ENCODE peak calls at places on chromosome 6, in eight cellular contexts. Y, E, K, B, T, S, D and F are unnamed samples.

GRCh38 chr6:1596088-1596852 is 13.4 kb upstream of the FOXC1 start:
- DNase-seq in Y (peak; percentile 80), E (peak; percentile 56), K (peak; percentile 69), D (no peak), T (peak; percentile 45), B (peak; percentile 50), S (peak; percentile 56), F (peak; percentile 54)

GRCh38 chr6:144195671-144196070 is 45.4 kb downstream of the STX11 start:
- DNase-seq in D (peak; percentile 77), B (no peak), K (no peak), S (no peak), Y (no peak), E (no peak), T (peak; percentile 62), F (no peak)

GRCh38 chr6:33983109-33983475 is 162.8 kb downstream of the GRM4 start:
- DNase-seq in K (no peak), S (peak; percentile 88), Y (no peak), D (no peak), B (peak; percentile 75), T (peak; percentile 1), E (no peak), F (no peak)

GRCh38 chr6:127630800-127631199 is 53.8 kb downstream of the C6orf58 start:
- DNase-seq in B (no peak), T (no peak), K (no peak), D (peak; percentile 6), Y (no peak), S (no peak), E (no peak), F (no peak)

GRCh38 chr6:1039191-1039590 is 272.7 kb upstream of the FOXQ1 start:
- DNase-seq in E (no peak), B (peak; percentile 66), Y (no peak), S (peak; percentile 43), T (no peak), D (no peak), K (no peak), F (no peak)

GRCh38 chr6:79671605-79672266 is 40.6 kb downstream of the SH3BGRL2 start:
- DNase-seq in E (peak; percentile 20), T (peak; percentile 40), D (peak; percentile 64), B (peak; percentile 59), S (peak; percentile 90), K (no peak), Y (no peak), F (no peak)

GRCh38 chr6:113647158-113647889 is 209.8 kb upstream of the MARCKS start:
- DNase-seq in B (no peak), E (no peak), S (no peak), K (no peak), D (peak; percentile 18), Y (no peak), T (no peak), F (no peak)

GRCh38 chr6:34657307-34657978 is 39.1 kb downstream of the ILRUN start:
- DNase-seq in D (peak; percentile 85), Y (no peak), K (peak; percentile 59), T (peak; percentile 89), S (peak; percentile 77), E (no peak), B (peak; percentile 68), F (no peak)

GRCh38 chr6:246349-246748 is 45.9 kb upstream of the DUSP22 start:
- DNase-seq in T (no peak), B (no peak), E (no peak), K (no peak), S (no peak), D (no peak), Y (no peak), F (no peak)

GRCh38 chr6:64085126-64085525 is 449.5 kb downstream of the PHF3 start:
- DNase-seq in E (no peak), S (peak; percentile 28), T (no peak), Y (no peak), B (no peak), K (no peak), D (no peak), F (no peak)

GRCh38 chr6:42120895-42121865 is 21.2 kb downstream of the C6orf132 start:
- DNase-seq in T (no peak), D (peak; percentile 27), E (no peak), S (no peak), Y (no peak), B (no peak), K (no peak), F (no peak)

GRCh38 chr6:37569317-37569716 is 69.6 kb upstream of the CCDC167 start:
- DNase-seq in B (no peak), D (no peak), K (no peak), Y (no peak), S (no peak), T (no peak), E (no peak), F (no peak)

GRCh38 chr6:139863356-139863755 is 488.9 kb upstream of the CITED2 start:
- DNase-seq in S (no peak), K (no peak), T (peak; percentile 81), Y (no peak), D (peak; percentile 48), E (no peak), B (no peak), F (no peak)

GRCh38 chr6:166715065-166715464 is 88.0 kb upstream of the RPS6KA2 start:
- DNase-seq in S (no peak), K (no peak), D (no peak), Y (peak; percentile 27), B (no peak), T (no peak), E (no peak), F (no peak)

GRCh38 chr6:1940381-1940780 is 305.0 kb downstream of the GMDS start:
- DNase-seq in D (peak; percentile 20), T (no peak), S (no peak), Y (no peak), K (no peak), B (no peak), E (no peak), F (no peak)

GRCh38 chr6:31660224-31660997 is at the start of gene C6orf47:
- DNase-seq in D (peak; percentile 78), K (peak; percentile 88), T (peak; percentile 75), B (peak; percentile 81), Y (peak; percentile 94), E (peak; percentile 91), S (peak; percentile 90), F (peak; percentile 91)

GRCh38 chr6:28988536-28989415 is 16.3 kb downstream of the ZNF311 start:
- DNase-seq in T (peak; percentile 61), D (peak; percentile 63), S (peak; percentile 85), B (no peak), Y (peak; percentile 95), E (peak; percentile 43), K (no peak), F (peak; percentile 90)

GRCh38 chr6:137798261-137798660 is 68.8 kb upstream of the TNFAIP3 start:
- DNase-seq in B (no peak), Y (no peak), T (no peak), K (no peak), S (no peak), D (peak; percentile 63), E (no peak), F (no peak)

GRCh38 chr6:8939615-8940014 is 504.3 kb upstream of the SLC35B3 start:
- DNase-seq in Y (no peak), S (no peak), E (no peak), B (no peak), K (no peak), D (no peak), T (no peak), F (no peak)

GRCh38 chr6:83057705-83058321 is 7.8 kb downstream of the UBE3D start:
- DNase-seq in Y (peak; percentile 70), S (peak; percentile 38), T (peak; percentile 55), D (peak; percentile 26), B (peak; percentile 30), K (peak; percentile 52), E (no peak), F (peak; percentile 61)

GRCh38 chr6:22886881-22887581 is 317.7 kb downstream of the HDGFL1 start:
- DNase-seq in T (peak; percentile 54), E (no peak), B (no peak), K (no peak), Y (no peak), S (no peak), D (peak; percentile 96), F (no peak)

GRCh38 chr6:73516712-73517489 is 3.9 kb downstream of the EEF1A1 start:
- DNase-seq in S (no peak), B (no peak), Y (no peak), T (peak; percentile 14), K (no peak), E (no peak), D (no peak), F (no peak)

GRCh38 chr6:35016417-35017221 is 124.5 kb downstream of the TCP11 start:
- DNase-seq in K (no peak), E (peak; percentile 32), D (peak; percentile 69), S (no peak), B (no peak), Y (no peak), T (peak; percentile 88), F (no peak)

GRCh38 chr6:56370127-56370540 is 122.8 kb upstream of the COL21A1 start:
- DNase-seq in E (peak; percentile 39), T (no peak), Y (peak; percentile 68), B (peak; percentile 79), D (peak; percentile 62), S (peak; percentile 67), K (no peak), F (peak; percentile 78)
- TF ChIP-seq CTCF in E (peak; percentile 59), T (no peak), Y (peak; percentile 58), B (peak; percentile 66), D (no peak), S (peak; percentile 39), K (no peak), F (peak; percentile 89)

GRCh38 chr6:26183237-26183580 is 96.0 kb downstream of the HFE start:
- DNase-seq in T (no peak), Y (no peak), B (no peak), K (no peak), D (no peak), S (no peak), E (no peak), F (no peak)
- H3K4me3 ChIP-seq in T (peak overlapping the region; percentile 40), Y (peak overlapping the region; percentile 63), B (peak overlapping the region; percentile 35), K (no peak overlapping the region), D (peak overlapping the region; percentile 47), S (peak overlapping the region; percentile 38), E (peak overlapping the region; percentile 72), F (peak overlapping the region; percentile 56)

GRCh38 chr6:156869986-156870398 is 92.8 kb downstream of the ARID1B start:
- DNase-seq in D (no peak), T (no peak), Y (peak; percentile 63), B (no peak), E (no peak), S (no peak), K (no peak), F (no peak)
- TF ChIP-seq CTCF in D (no peak), T (no peak), Y (no peak), B (no peak), E (no peak), S (no peak), K (no peak), F (no peak)

GRCh38 chr6:142927274-142927586 is 17.7 kb downstream of the HIVEP2 start:
- DNase-seq in B (no peak), E (no peak), T (no peak), D (no peak), Y (no peak), K (no peak), S (no peak), F (no peak)
- H3K4me3 ChIP-seq in B (peak overlapping the region; percentile 48), E (peak overlapping the region; percentile 76), T (peak overlapping the region; percentile 73), D (peak overlapping the region; percentile 66), Y (peak overlapping the region; percentile 70), K (peak overlapping the region; percentile 70), S (peak overlapping the region; percentile 56), F (no peak overlapping the region)

GRCh38 chr6:50978631-50979030 is 160.0 kb downstream of the TFAP2B start:
- DNase-seq in K (no peak), B (no peak), Y (no peak), S (no peak), D (no peak), E (no peak), T (no peak), F (no peak)
- TF ChIP-seq CTCF in K (no peak), B (no peak), Y (no peak), S (no peak), D (no peak), E (no peak), T (no peak), F (no peak)